ENCODE peak calls at places on chromosome X, in four cellular contexts. Q is Peyer's patch, Y is GM12878, Z is RWPE2. G is an unnamed sample.

GRCh38 chrX:74467656-74468055 is 46.4 kb downstream of the SLC16A2 start:
- DNase-seq in Z (no peak), Y (no peak), Q (no peak), G (no peak)

GRCh38 chrX:130637591-130637990 is 235.8 kb downstream of the RBMX2 start:
- DNase-seq in Q (no peak), Z (no peak), Y (no peak), G (no peak)

GRCh38 chrX:56746996-56747395 is 18.0 kb downstream of the NBDY start:
- DNase-seq in Y (no peak), Z (no peak), Q (no peak), G (no peak)

GRCh38 chrX:112851161-112851779 is 10.6 kb upstream of the AMOT start:
- DNase-seq in Z (no peak), Y (peak; percentile 82), Q (no peak), G (peak; percentile 78)

GRCh38 chrX:10047133-10047532 is 80.0 kb downstream of the CLDN34 start:
- DNase-seq in Y (no peak), Q (no peak), Z (no peak), G (no peak)

GRCh38 chrX:132022115-132022862 is 813 bp upstream of the STK26 start:
- DNase-seq in Z (no peak), Q (no peak), Y (no peak), G (peak; percentile 26)

GRCh38 chrX:75609361-75609760 is 86.5 kb upstream of the ZDHHC15 start:
- DNase-seq in Y (no peak), Q (no peak), Z (no peak), G (no peak)

GRCh38 chrX:39309018-39309620 is 507.9 kb downstream of the MID1IP1 start:
- DNase-seq in Z (no peak), Y (no peak), Q (no peak), G (no peak)

GRCh38 chrX:49209434-49210251 is 9.7 kb upstream of the SYP start:
- DNase-seq in Y (no peak), Z (no peak), Q (no peak), G (no peak)

GRCh38 chrX:150837845-150838244 is 60.6 kb downstream of the CD99L2 start:
- DNase-seq in Y (no peak), Q (no peak), Z (no peak), G (no peak)

GRCh38 chrX:110407910-110408545 is 49.4 kb downstream of the RTL9 start:
- DNase-seq in Z (no peak), Q (peak; percentile 70), Y (no peak), G (peak; percentile 46)

GRCh38 chrX:104172788-104173187 is 6.5 kb downstream of the FAM199X start:
- DNase-seq in Z (no peak), Y (no peak), Q (no peak), G (no peak)

GRCh38 chrX:2697741-2698294 is 6.7 kb downstream of the CD99 start:
- DNase-seq in Z (no peak), Y (peak; percentile 44), Q (no peak), G (no peak)

GRCh38 chrX:106894978-106895452 is 8.1 kb downstream of the RIPPLY1 start:
- DNase-seq in Y (no peak), Z (peak; percentile 65), Q (no peak), G (no peak)

GRCh38 chrX:6049132-6049531 is 179.5 kb downstream of the NLGN4X start:
- DNase-seq in Y (no peak), Q (no peak), Z (no peak), G (no peak)

GRCh38 chrX:34058005-34058404 is 74.1 kb downstream of the FAM47A start:
- DNase-seq in Q (no peak), Z (no peak), Y (no peak), G (no peak)

GRCh38 chrX:7318661-7319060 is 170.7 kb upstream of the PUDP start:
- DNase-seq in Y (no peak), Z (no peak), Q (no peak), G (no peak)

GRCh38 chrX:50152421-50152820 is 48.4 kb downstream of the AKAP4 start:
- DNase-seq in Q (no peak), Z (no peak), Y (no peak), G (no peak)

GRCh38 chrX:141935645-141936044 is 32.0 kb downstream of the MAGEC1 start:
- DNase-seq in Q (no peak), Z (no peak), Y (no peak), G (no peak)

GRCh38 chrX:42759881-42760280 is 18.1 kb downstream of the PPP1R2C start:
- DNase-seq in Y (no peak), Q (no peak), Z (no peak), G (no peak)

GRCh38 chrX:102745513-102746133 is 25.1 kb downstream of the GPRASP3 start:
- DNase-seq in Q (peak; percentile 44), Z (no peak), Y (no peak), G (no peak)

GRCh38 chrX:42695800-42696358 is 82.1 kb downstream of the PPP1R2C start:
- DNase-seq in Y (no peak), Q (no peak), Z (no peak), G (no peak)

GRCh38 chrX:10769696-10770619 is 149.6 kb upstream of the MID1 start:
- DNase-seq in Y (no peak), Z (no peak), Q (no peak), G (peak; percentile 33)

GRCh38 chrX:107742754-107743191 is 32.8 kb downstream of the TSC22D3 start:
- DNase-seq in Q (peak; percentile 65), Z (no peak), Y (no peak), G (no peak)

GRCh38 chrX:75230296-75230695 is 43.6 kb upstream of the UPRT start:
- DNase-seq in Z (no peak), Y (no peak), Q (no peak), G (no peak)

GRCh38 chrX:1925053-1925481 is 310.2 kb downstream of the ASMT start:
- DNase-seq in Z (no peak), Q (no peak), Y (no peak), G (no peak)

GRCh38 chrX:5870238-5870637 is 358.4 kb downstream of the NLGN4X start:
- DNase-seq in Q (no peak), Z (no peak), Y (no peak), G (no peak)

GRCh38 chrX:105752334-105752733 is 70.0 kb upstream of the NRK start:
- DNase-seq in Q (no peak), Y (no peak), Z (no peak), G (no peak)

GRCh38 chrX:44748014-44748413 is 95.8 kb upstream of the DUSP21 start:
- DNase-seq in Z (no peak), Y (no peak), Q (no peak), G (no peak)

GRCh38 chrX:150062292-150063137 is 124.2 kb upstream of the EOLA2 start:
- DNase-seq in Z (no peak), Q (no peak), Y (no peak), G (no peak)

GRCh38 chrX:149497626-149498025 is 7.5 kb downstream of the IDS start:
- DNase-seq in Z (no peak), Q (no peak), Y (no peak), G (no peak)

GRCh38 chrX:33138677-33139249 is 72.6 kb downstream of the DMD start:
- DNase-seq in Y (no peak), Z (no peak), Q (no peak), G (no peak)

GRCh38 chrX:9249452-9249851 is 215.4 kb upstream of the TBL1X start:
- DNase-seq in Q (no peak), Z (no peak), Y (no peak), G (no peak)

GRCh38 chrX:55919367-55920221 is 202.0 kb downstream of the RRAGB start:
- DNase-seq in Z (no peak), Q (peak; percentile 78), Y (peak; percentile 85), G (no peak)

GRCh38 chrX:46683023-46683422 is 75.9 kb downstream of the SLC9A7 start:
- DNase-seq in Q (no peak), Z (no peak), Y (no peak), G (peak; percentile 8)

GRCh38 chrX:21800344-21800770 is 39.1 kb upstream of the MBTPS2 start:
- DNase-seq in Z (no peak), Q (no peak), Y (no peak), G (no peak)

GRCh38 chrX:136310411-136310810 is 9.6 kb downstream of the ADGRG4 start:
- DNase-seq in Q (no peak), Y (no peak), Z (no peak), G (no peak)

DNA sequence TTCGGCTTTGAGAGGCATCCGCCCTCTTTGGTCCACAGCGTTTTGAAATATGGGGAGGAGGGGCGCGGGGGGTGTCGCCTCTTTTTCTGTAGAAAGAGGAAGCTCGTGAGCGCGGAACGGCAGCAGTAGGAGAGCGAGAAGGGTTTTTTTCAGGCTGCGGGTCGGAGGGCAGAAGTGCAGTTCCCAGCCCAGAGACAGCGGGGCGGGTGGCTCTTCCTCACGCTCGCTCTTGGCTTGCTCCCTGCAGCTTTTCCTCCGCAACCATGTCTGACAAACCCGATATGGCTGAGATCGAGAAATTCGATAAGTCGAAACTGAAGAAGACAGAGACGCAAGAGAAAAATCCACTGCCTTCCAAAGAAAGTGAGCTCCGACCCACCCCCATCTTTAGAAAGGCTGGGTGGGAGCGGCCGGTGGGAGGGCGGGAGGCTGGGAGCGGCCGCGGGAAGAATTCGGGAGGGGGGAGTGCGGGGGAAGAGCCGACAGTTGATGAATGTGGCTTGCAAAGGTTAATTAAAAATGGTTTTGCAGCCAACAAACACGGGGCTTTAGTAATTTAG is 1.2 kb downstream of the TMSB4X start:
- DNase-seq in Q (peak; percentile 69), Y (no peak), Z (no peak), G (peak; percentile 41)
- H3K4me1 ChIP-seq in Q (no peaks in the 10 kb centered on the region), Y (peaks cover 9% of the 10 kb centered on the region), Z (peaks cover 10% of the 10 kb centered on the region), G (peaks cover 6% of the 10 kb centered on the region)

DNA sequence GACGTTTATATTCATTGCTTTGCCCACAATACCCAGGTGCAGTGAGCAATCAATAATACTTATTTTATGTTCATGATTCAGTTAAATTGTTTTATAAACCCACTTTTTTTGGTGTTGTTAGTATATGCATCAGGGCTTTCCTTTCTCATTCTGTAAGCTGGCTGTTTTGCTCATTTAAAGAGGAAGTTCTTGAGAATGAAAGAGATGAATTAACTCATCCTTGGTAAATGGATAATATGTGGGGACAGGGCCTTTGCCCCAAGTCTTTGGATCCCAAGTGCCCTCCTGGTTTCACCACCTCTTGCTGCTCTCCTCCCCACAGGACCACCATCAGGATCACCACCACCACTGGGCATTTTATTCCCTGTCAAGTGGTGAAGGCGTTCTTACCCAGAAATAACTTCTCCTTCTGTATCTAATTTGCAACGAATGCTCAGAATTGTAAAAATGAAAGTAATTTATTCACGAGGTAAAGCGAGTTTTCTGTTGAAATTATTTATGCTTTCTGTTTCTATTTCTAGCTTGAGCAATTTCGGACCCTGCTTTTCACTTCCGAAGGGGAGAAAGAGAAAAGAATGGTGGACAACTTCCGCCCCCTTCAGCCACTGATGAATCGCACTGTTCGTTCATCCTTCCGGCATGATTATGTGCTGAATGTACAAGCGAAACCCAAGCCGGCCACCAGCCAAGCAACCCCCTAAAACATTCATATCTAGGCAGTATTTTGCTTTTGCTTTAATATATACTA is 8.1 kb upstream of the ZRSR2 start:
- DNase-seq in Q (peak; percentile 59), Y (peak; percentile 57), Z (no peak), G (no peak)
- H3K4me3 ChIP-seq in Q (peak overlapping the region; percentile 22), Y (peak overlapping the region; percentile 72), Z (no peak overlapping the region), G (no peak overlapping the region)

GRCh38 chrX:17814557-17814956 is 46.5 kb downstream of the RAI2 start:
- DNase-seq in Q (no peak), Y (no peak), Z (no peak), G (no peak)
- H3K4me1 ChIP-seq in Q (no peaks in the 10 kb centered on the region), Y (no peaks in the 10 kb centered on the region), Z (no peaks in the 10 kb centered on the region), G (no peaks in the 10 kb centered on the region)

DNA sequence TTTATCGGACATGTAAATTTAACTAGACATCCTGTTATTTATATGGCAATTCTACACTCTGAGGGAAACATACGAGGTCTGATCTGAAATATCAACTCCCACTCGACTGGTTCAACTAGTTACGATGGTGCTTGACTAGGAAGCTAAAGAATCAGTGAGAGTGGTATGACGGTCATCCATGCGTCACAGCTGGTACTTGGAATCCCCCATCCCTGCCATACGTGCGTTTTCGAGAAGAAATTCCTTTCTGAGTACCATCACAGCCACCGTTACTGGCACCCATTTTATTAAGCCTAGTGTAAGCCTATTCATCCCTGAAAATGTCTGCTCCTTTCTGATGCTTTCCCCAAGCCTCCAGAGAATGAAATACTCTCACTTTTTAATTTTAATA is 695 bp upstream of the PIGA start:
- DNase-seq in Q (no peak), Y (no peak), Z (no peak), G (no peak)
- H3K4me3 ChIP-seq in Q (peak overlapping the region; percentile 49), Y (peak overlapping the region; percentile 50), Z (peak overlapping the region; percentile 94), G (peak overlapping the region; percentile 37)

G was measured in Caco-2.